ENCODE peak calls at places on chromosomes 5 and 9, in seven cellular contexts. L is activated T-helper 1 cell treated with anti-CD3 and anti-CD28 coated beads, Interleukin-2, amount 50 U/mL, for 16 hours; Z is body of pancreas; O is AG08395; J is epithelial cell of prostate; G is Caki2; B is ELR. Q is an unnamed sample.

GRCh38 chr5:6837095-6837494 is 123.9 kb downstream of the TENT4A start:
- DNase-seq in L (no peak), Z (no peak), O (no peak), J (no peak), G (no peak), B (no peak), Q (no peak)

GRCh38 chr5:135217669-135218485 is 181.2 kb downstream of the MACROH2A1 start:
- DNase-seq in L (no peak), Z (no peak), O (no peak), J (no peak), G (no peak), B (peak), Q (no peak)

GRCh38 chr9:114804504-114804903 is 1.3 kb downstream of the TNFSF15 start:
- DNase-seq in L (no peak), Z (peak), O (peak), J (no peak), G (no peak), B (peak), Q (peak)

GRCh38 chr5:91742504-91742903 is 359.4 kb upstream of the ARRDC3 start:
- DNase-seq in L (no peak), Z (no peak), O (no peak), J (no peak), G (no peak), B (no peak), Q (no peak)

GRCh38 chr5:93246093-93246855 is 334.7 kb downstream of the NR2F1-AS1 start:
- DNase-seq in L (no peak), Z (no peak), O (peak), J (no peak), G (no peak), B (no peak), Q (no peak)

GRCh38 chr9:12697719-12698118 is 4.5 kb downstream of the TYRP1 start:
- DNase-seq in L (no peak), Z (no peak), O (no peak), J (no peak), G (no peak), B (no peak), Q (no peak)

GRCh38 chr5:97544279-97545077 is 361.4 kb upstream of the RIOK2 start:
- DNase-seq in L (no peak), Z (no peak), O (no peak), J (no peak), G (no peak), B (peak), Q (no peak)

GRCh38 chr9:131773911-131774379 is 34.1 kb upstream of the RAPGEF1 start:
- DNase-seq in L (no peak), Z (peak), O (peak), J (no peak), G (peak), B (peak), Q (peak)

GRCh38 chr5:132369471-132370240 is at the start of gene SLC22A5:
- DNase-seq in L (peak), Z (peak), O (peak), J (no peak), G (peak), B (peak), Q (peak)

GRCh38 chr9:83583151-83584014 is 39.6 kb upstream of the IDNK start:
- DNase-seq in L (no peak), Z (peak), O (peak), J (no peak), G (peak), B (peak), Q (peak)

GRCh38 chr5:109688647-109688998 is 1.1 kb upstream of the MAN2A1 start:
- DNase-seq in L (no peak), Z (peak), O (no peak), J (no peak), G (no peak), B (peak), Q (no peak)

GRCh38 chr5:3604501-3604900 is 8.9 kb downstream of the IRX1 start:
- DNase-seq in L (no peak), Z (no peak), O (no peak), J (no peak), G (no peak), B (no peak), Q (no peak)

GRCh38 chr9:34665381-34666250 is 3.2 kb upstream of the CCL27 start:
- DNase-seq in L (peak), Z (peak), O (peak), J (peak), G (peak), B (peak), Q (peak)

GRCh38 chr9:18124760-18125159 is 349.2 kb upstream of the ADAMTSL1 start:
- DNase-seq in L (no peak), Z (no peak), O (no peak), J (no peak), G (no peak), B (no peak), Q (no peak)

GRCh38 chr9:91943876-91944470 is 6.1 kb downstream of the ROR2 start:
- DNase-seq in L (no peak), Z (no peak), O (no peak), J (no peak), G (no peak), B (no peak), Q (no peak)

GRCh38 chr9:2726620-2727335 is 9.5 kb downstream of the KCNV2 start:
- DNase-seq in L (no peak), Z (no peak), O (peak), J (peak), G (no peak), B (peak), Q (no peak)

GRCh38 chr9:120873512-120873911 is 3.5 kb downstream of the PHF19 start:
- DNase-seq in L (no peak), Z (no peak), O (no peak), J (peak), G (peak), B (peak), Q (no peak)

GRCh38 chr5:151257731-151258715 is 5.0 kb downstream of the GM2A start:
- DNase-seq in L (no peak), Z (no peak), O (peak), J (peak), G (no peak), B (peak), Q (no peak)

GRCh38 chr9:121651014-121651294 is 480 bp upstream of the DAB2IP start:
- DNase-seq in L (no peak), Z (no peak), O (no peak), J (no peak), G (no peak), B (no peak), Q (no peak)

GRCh38 chr5:15483348-15484090 is 16.5 kb upstream of the FBXL7 start:
- DNase-seq in L (no peak), Z (no peak), O (no peak), J (no peak), G (no peak), B (peak), Q (peak)

GRCh38 chr5:159943331-159943730 is 27.0 kb downstream of the ADRA1B start:
- DNase-seq in L (no peak), Z (no peak), O (no peak), J (no peak), G (no peak), B (no peak), Q (no peak)

GRCh38 chr5:141573489-141574121 is 45.2 kb downstream of the DIAPH1 start:
- DNase-seq in L (no peak), Z (no peak), O (no peak), J (no peak), G (no peak), B (no peak), Q (no peak)

GRCh38 chr9:93813687-93814560 is 141.2 kb downstream of the BARX1 start:
- DNase-seq in L (no peak), Z (no peak), O (no peak), J (no peak), G (no peak), B (no peak), Q (no peak)

GRCh38 chr9:85425153-85425611 is 316.6 kb downstream of the AGTPBP1 start:
- DNase-seq in L (no peak), Z (peak), O (peak), J (no peak), G (peak), B (peak), Q (peak)

GRCh38 chr9:132837501-132838268 is 40.4 kb downstream of the AK8 start:
- DNase-seq in L (no peak), Z (no peak), O (no peak), J (no peak), G (no peak), B (no peak), Q (no peak)

GRCh38 chr5:117803533-117803932 is 1184.8 kb downstream of the DTWD2 start:
- DNase-seq in L (no peak), Z (no peak), O (peak), J (no peak), G (no peak), B (peak), Q (no peak)

GRCh38 chr5:10685103-10685502 is 75.9 kb downstream of the DAP start:
- DNase-seq in L (no peak), Z (no peak), O (no peak), J (no peak), G (no peak), B (no peak), Q (no peak)

GRCh38 chr5:16897284-16897704 is 38.8 kb downstream of the MYO10 start:
- DNase-seq in L (no peak), Z (no peak), O (peak), J (peak), G (peak), B (peak), Q (peak)

GRCh38 chr5:146745937-146746577 is 132.5 kb downstream of the PPP2R2B start:
- DNase-seq in L (no peak), Z (no peak), O (no peak), J (no peak), G (no peak), B (no peak), Q (no peak)

GRCh38 chr9:132031869-132032583 is 47.6 kb downstream of the MED27 start:
- DNase-seq in L (no peak), Z (no peak), O (no peak), J (no peak), G (no peak), B (no peak), Q (no peak)

GRCh38 chr9:80305136-80305535 is 733.4 kb downstream of the TLE4 start:
- DNase-seq in L (no peak), Z (no peak), O (no peak), J (no peak), G (no peak), B (no peak), Q (no peak)

GRCh38 chr9:17906204-17906840 is 327.5 kb downstream of the SH3GL2 start:
- DNase-seq in L (no peak), Z (peak), O (no peak), J (no peak), G (no peak), B (no peak), Q (no peak)

GRCh38 chr5:60161340-60161934 is 267.9 kb upstream of the PDE4D start:
- DNase-seq in L (no peak), Z (no peak), O (peak), J (no peak), G (peak), B (peak), Q (no peak)

GRCh38 chr5:134530375-134531077 is 5.1 kb downstream of the JADE2 start:
- DNase-seq in L (no peak), Z (peak), O (no peak), J (no peak), G (no peak), B (no peak), Q (no peak)

GRCh38 chr9:5231212-5231611 is at the start of gene INSL4:
- DNase-seq in L (no peak), Z (no peak), O (no peak), J (peak), G (no peak), B (peak), Q (no peak)

GRCh38 chr5:150203832-150204587 is 14.1 kb downstream of the SLC6A7 start:
- DNase-seq in L (no peak), Z (no peak), O (no peak), J (no peak), G (no peak), B (no peak), Q (no peak)

GRCh38 chr5:126544087-126544740 is 50.8 kb downstream of the ALDH7A1 start:
- DNase-seq in L (peak), Z (peak), O (peak), J (no peak), G (no peak), B (peak), Q (no peak)

GRCh38 chr5:139445325-139446170 is 6.2 kb upstream of the DNAJC18 start:
- DNase-seq in L (no peak), Z (no peak), O (peak), J (peak), G (no peak), B (no peak), Q (peak)

Q was measured in prostate gland.